ENCODE peak calls at places on chromosomes 4 and X, in six cellular contexts. One of them, this sample, is unnamed.

GRCh38 chr4:39568805-39569204 is 41.6 kb upstream of the UGDH start:
- DNase-seq in GM12865: peak
- DNase-seq in dorsolateral prefrontal cortex: no peak
- DNase-seq in fibroblast of lung: no peak
- DNase-seq in kidney: no peak
- DNase-seq in cardiac muscle cell: no peak
- DNase-seq in this sample: no peak

GRCh38 chr4:163245044-163245443 is 78.4 kb upstream of the NAF1 start:
- DNase-seq in dorsolateral prefrontal cortex: no peak
- DNase-seq in GM12865: no peak
- DNase-seq in kidney: no peak
- DNase-seq in fibroblast of lung: no peak
- DNase-seq in cardiac muscle cell: no peak
- DNase-seq in this sample: no peak

GRCh38 chr4:41748788-41749445 is 392 bp upstream of the PHOX2B start:
- DNase-seq in kidney: no peak
- DNase-seq in dorsolateral prefrontal cortex: no peak
- DNase-seq in cardiac muscle cell: no peak
- DNase-seq in fibroblast of lung: no peak
- DNase-seq in GM12865: no peak
- DNase-seq in this sample: no peak

GRCh38 chrX:38664285-38664684 is 102.9 kb downstream of the TSPAN7 start:
- DNase-seq in fibroblast of lung: peak
- DNase-seq in kidney: no peak
- DNase-seq in dorsolateral prefrontal cortex: no peak
- DNase-seq in cardiac muscle cell: peak
- DNase-seq in GM12865: peak
- DNase-seq in this sample: no peak

GRCh38 chr4:108829981-108830492 is 67.2 kb upstream of the ETNPPL start:
- DNase-seq in GM12865: no peak
- DNase-seq in dorsolateral prefrontal cortex: no peak
- DNase-seq in fibroblast of lung: no peak
- DNase-seq in kidney: no peak
- DNase-seq in cardiac muscle cell: no peak
- DNase-seq in this sample: no peak

GRCh38 chr4:140249351-140249750 is 95.4 kb upstream of the MAML3 start:
- DNase-seq in fibroblast of lung: peak
- DNase-seq in GM12865: no peak
- DNase-seq in kidney: no peak
- DNase-seq in cardiac muscle cell: no peak
- DNase-seq in dorsolateral prefrontal cortex: no peak
- DNase-seq in this sample: no peak

GRCh38 chrX:130594453-130594916 is 192.7 kb downstream of the RBMX2 start:
- DNase-seq in dorsolateral prefrontal cortex: no peak
- DNase-seq in fibroblast of lung: no peak
- DNase-seq in cardiac muscle cell: no peak
- DNase-seq in GM12865: no peak
- DNase-seq in kidney: no peak
- DNase-seq in this sample: no peak

GRCh38 chrX:106726485-106727437 is at the start of gene RNF128:
- DNase-seq in kidney: peak
- DNase-seq in fibroblast of lung: peak
- DNase-seq in cardiac muscle cell: peak
- DNase-seq in dorsolateral prefrontal cortex: no peak
- DNase-seq in GM12865: no peak
- DNase-seq in this sample: peak

GRCh38 chr4:186780291-186781031 is 56.8 kb upstream of the FAT1 start:
- DNase-seq in kidney: no peak
- DNase-seq in GM12865: no peak
- DNase-seq in cardiac muscle cell: no peak
- DNase-seq in fibroblast of lung: no peak
- DNase-seq in dorsolateral prefrontal cortex: no peak
- DNase-seq in this sample: no peak

GRCh38 chr4:129806986-129807385 is 711.0 kb downstream of the C4orf33 start:
- DNase-seq in fibroblast of lung: no peak
- DNase-seq in cardiac muscle cell: no peak
- DNase-seq in dorsolateral prefrontal cortex: no peak
- DNase-seq in GM12865: no peak
- DNase-seq in kidney: no peak
- DNase-seq in this sample: no peak

GRCh38 chrX:23383411-23383810 is 48.8 kb downstream of the PTCHD1 start:
- DNase-seq in dorsolateral prefrontal cortex: no peak
- DNase-seq in kidney: no peak
- DNase-seq in GM12865: no peak
- DNase-seq in fibroblast of lung: peak
- DNase-seq in cardiac muscle cell: no peak
- DNase-seq in this sample: no peak

GRCh38 chr4:99856166-99856565 is 38.1 kb downstream of the LAMTOR3 start:
- DNase-seq in dorsolateral prefrontal cortex: no peak
- DNase-seq in fibroblast of lung: peak
- DNase-seq in cardiac muscle cell: no peak
- DNase-seq in GM12865: no peak
- DNase-seq in kidney: no peak
- DNase-seq in this sample: no peak

GRCh38 chrX:82813671-82814078 is 694.4 kb upstream of the POU3F4 start:
- DNase-seq in dorsolateral prefrontal cortex: no peak
- DNase-seq in cardiac muscle cell: no peak
- DNase-seq in fibroblast of lung: peak
- DNase-seq in kidney: no peak
- DNase-seq in GM12865: no peak
- DNase-seq in this sample: no peak

GRCh38 chr4:46586566-46586965 is 196.6 kb upstream of the GABRA2 start:
- DNase-seq in cardiac muscle cell: no peak
- DNase-seq in fibroblast of lung: no peak
- DNase-seq in dorsolateral prefrontal cortex: no peak
- DNase-seq in kidney: no peak
- DNase-seq in GM12865: no peak
- DNase-seq in this sample: no peak
- H3K4me3 ChIP-seq in cardiac muscle cell: no peak
- H3K4me3 ChIP-seq in fibroblast of lung: no peak
- H3K4me3 ChIP-seq in dorsolateral prefrontal cortex: no peak
- H3K4me3 ChIP-seq in kidney: no peak
- H3K4me3 ChIP-seq in GM12865: no peak
- H3K4me3 ChIP-seq in this sample: no peak

GRCh38 chrX:119693032-119693995 is at the start of gene SEPTIN6:
- DNase-seq in cardiac muscle cell: peak
- DNase-seq in kidney: peak
- DNase-seq in fibroblast of lung: peak
- DNase-seq in dorsolateral prefrontal cortex: peak
- DNase-seq in GM12865: peak
- DNase-seq in this sample: peak
- TF ChIP-seq CTCF in cardiac muscle cell: no peak
- TF ChIP-seq CTCF in kidney: no peak
- TF ChIP-seq CTCF in fibroblast of lung: no peak
- TF ChIP-seq CTCF in dorsolateral prefrontal cortex: no peak
- TF ChIP-seq CTCF in GM12865: peak
- TF ChIP-seq CTCF in this sample: no peak

GRCh38 chrX:47146936-47147859 is 2.2 kb downstream of the RBM10 start:
- DNase-seq in GM12865: no peak
- DNase-seq in cardiac muscle cell: no peak
- DNase-seq in dorsolateral prefrontal cortex: no peak
- DNase-seq in kidney: peak
- DNase-seq in fibroblast of lung: no peak
- DNase-seq in this sample: no peak
- H3K4me3 ChIP-seq in GM12865: peak
- H3K4me3 ChIP-seq in cardiac muscle cell: no peak
- H3K4me3 ChIP-seq in dorsolateral prefrontal cortex: peak
- H3K4me3 ChIP-seq in kidney: no peak
- H3K4me3 ChIP-seq in fibroblast of lung: peak
- H3K4me3 ChIP-seq in this sample: no peak

GRCh38 chr4:144788469-144788868 is 142.5 kb downstream of the HHIP start:
- DNase-seq in GM12865: no peak
- DNase-seq in dorsolateral prefrontal cortex: no peak
- DNase-seq in cardiac muscle cell: no peak
- DNase-seq in fibroblast of lung: no peak
- DNase-seq in kidney: no peak
- DNase-seq in this sample: no peak

GRCh38 chr4:144782345-144782744 is 136.4 kb downstream of the HHIP start:
- DNase-seq in kidney: no peak
- DNase-seq in cardiac muscle cell: no peak
- DNase-seq in GM12865: no peak
- DNase-seq in fibroblast of lung: no peak
- DNase-seq in dorsolateral prefrontal cortex: no peak
- DNase-seq in this sample: no peak

DNA sequence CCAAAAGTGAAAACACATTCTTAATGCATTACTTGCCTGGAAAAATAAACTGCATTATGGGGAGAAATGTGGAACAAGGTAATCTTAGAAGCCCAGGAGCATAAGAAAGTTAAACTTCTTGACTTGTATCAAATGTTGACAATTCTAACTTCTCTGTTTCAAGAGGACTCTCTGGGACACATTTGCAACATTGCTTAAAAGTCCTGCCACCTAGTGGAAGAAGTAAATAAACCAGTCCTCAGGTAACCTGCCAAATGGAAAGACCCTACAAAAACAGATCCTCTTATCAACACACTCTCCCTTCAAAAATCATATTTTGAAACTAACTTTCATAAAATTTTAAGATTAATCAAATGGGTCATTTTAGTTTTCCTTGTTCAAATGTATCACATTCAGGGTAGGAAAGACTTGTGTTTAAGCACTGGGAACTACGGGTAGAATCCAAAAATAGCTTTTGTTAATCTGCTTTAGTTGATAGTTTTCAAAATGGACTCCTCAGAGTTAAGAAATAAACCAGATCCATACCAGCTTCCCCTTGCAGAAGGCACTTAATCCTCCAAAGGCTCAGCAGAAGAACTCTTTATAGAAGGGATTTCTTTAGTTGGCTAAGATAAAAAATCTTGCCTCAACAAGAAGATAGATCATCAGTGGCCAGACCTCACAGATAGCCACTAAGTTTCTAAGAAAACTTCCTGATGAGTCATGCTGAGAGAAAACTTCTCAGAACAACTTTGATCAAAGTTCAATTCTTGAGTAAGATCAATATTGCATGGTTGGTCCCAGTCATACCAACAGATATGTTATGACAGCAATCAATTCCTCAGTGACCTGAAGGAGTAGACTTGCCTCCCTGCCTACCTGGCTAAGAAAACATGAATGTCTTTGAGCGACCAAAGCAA is 141.7 kb downstream of the HHIP start:
- DNase-seq in dorsolateral prefrontal cortex: no peak
- DNase-seq in fibroblast of lung: peak
- DNase-seq in cardiac muscle cell: peak
- DNase-seq in GM12865: peak
- DNase-seq in kidney: no peak
- DNase-seq in this sample: no peak
- TF ChIP-seq CTCF in dorsolateral prefrontal cortex: peak
- TF ChIP-seq CTCF in fibroblast of lung: peak
- TF ChIP-seq CTCF in cardiac muscle cell: peak
- TF ChIP-seq CTCF in GM12865: peak
- TF ChIP-seq CTCF in kidney: peak
- TF ChIP-seq CTCF in this sample: peak

GRCh38 chr4:133555671-133556070 is 406.6 kb downstream of the PCDH10 start:
- DNase-seq in fibroblast of lung: peak
- DNase-seq in dorsolateral prefrontal cortex: no peak
- DNase-seq in GM12865: no peak
- DNase-seq in kidney: no peak
- DNase-seq in cardiac muscle cell: no peak
- DNase-seq in this sample: no peak

DNA sequence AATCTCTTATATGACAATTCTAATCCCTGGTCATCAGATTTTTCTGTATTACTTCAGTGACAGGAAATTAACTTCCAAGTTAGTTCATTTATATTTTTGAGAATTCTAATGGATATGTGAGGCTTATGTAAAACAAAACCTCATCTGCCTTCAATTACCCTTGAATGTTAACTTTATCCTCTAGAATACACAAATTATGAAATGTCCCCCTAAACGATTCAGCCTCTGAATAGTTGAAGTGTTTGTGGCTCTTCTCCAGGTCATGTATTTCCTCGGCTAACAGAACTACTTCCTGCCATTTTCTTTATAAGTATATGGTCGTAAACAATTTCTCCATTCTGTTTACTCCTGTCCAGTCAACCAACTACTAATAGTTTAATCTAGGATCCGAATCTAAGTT is 401.3 kb downstream of the PCDH10 start:
- DNase-seq in dorsolateral prefrontal cortex: no peak
- DNase-seq in kidney: no peak
- DNase-seq in GM12865: no peak
- DNase-seq in fibroblast of lung: no peak
- DNase-seq in cardiac muscle cell: no peak
- DNase-seq in this sample: no peak
- H3K4me3 ChIP-seq in dorsolateral prefrontal cortex: no peak
- H3K4me3 ChIP-seq in kidney: no peak
- H3K4me3 ChIP-seq in GM12865: no peak
- H3K4me3 ChIP-seq in fibroblast of lung: no peak
- H3K4me3 ChIP-seq in cardiac muscle cell: no peak
- H3K4me3 ChIP-seq in this sample: no peak

DNA sequence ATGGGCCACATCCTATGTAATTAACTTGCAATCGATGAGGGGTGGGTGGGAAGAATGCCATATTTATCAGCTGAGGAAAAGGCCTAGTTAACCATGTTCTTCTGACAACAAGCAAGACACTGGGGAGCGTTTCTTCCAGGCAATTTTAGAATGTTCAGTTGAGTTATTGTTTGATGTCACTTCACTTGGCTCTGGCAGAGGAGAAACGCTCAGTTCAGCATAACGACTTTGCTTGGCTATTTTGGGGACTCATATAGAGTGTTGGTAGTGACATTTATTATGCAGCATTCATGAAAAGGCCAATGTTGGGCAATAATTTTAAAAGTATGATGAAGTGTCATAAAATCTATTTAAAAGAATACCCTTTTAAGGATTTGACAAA is 650 bp downstream of the SYNPO2 start:
- DNase-seq in cardiac muscle cell: peak
- DNase-seq in dorsolateral prefrontal cortex: no peak
- DNase-seq in kidney: no peak
- DNase-seq in GM12865: no peak
- DNase-seq in fibroblast of lung: no peak
- DNase-seq in this sample: no peak
- TF ChIP-seq CTCF in cardiac muscle cell: no peak
- TF ChIP-seq CTCF in dorsolateral prefrontal cortex: no peak
- TF ChIP-seq CTCF in kidney: no peak
- TF ChIP-seq CTCF in GM12865: no peak
- TF ChIP-seq CTCF in fibroblast of lung: no peak
- TF ChIP-seq CTCF in this sample: no peak

This sample was measured in upper lobe of right lung.